ENCODE peak calls at places on chromosomes 1 and 21, in nine cellular contexts. S is cerebellar nuclear complex; G is GDM1; I is NCI-H460; R is left colon; P is memory B cell; E is neural progenitor cell; B is stimulated activated CD4-positive, alpha-beta T cell treated with anti-CD3 and anti-CD28 coated beads, Interleukin-1b, Interleukin-23, amount 100 ng/mL, for 1 hour; T is SW480. O is an unnamed sample.

GRCh38 chr1:35431173-35431599 is 126.0 kb downstream of the KIAA0319L start:
- DNase-seq in S (no peak), E (no peak), B (no peak), G (no peak), I (no peak), R (no peak), T (peak; percentile 27), P (no peak), O (no peak)

GRCh38 chr1:145757420-145757819 is 38.1 kb downstream of the CD160 start:
- DNase-seq in B (no peak), I (no peak), P (no peak), T (no peak), R (no peak), E (no peak), G (no peak), S (no peak), O (no peak)

GRCh38 chr1:117824612-117825011 is 104.8 kb downstream of the GDAP2 start:
- DNase-seq in G (no peak), S (no peak), I (no peak), B (no peak), T (no peak), R (no peak), E (no peak), P (no peak), O (no peak)

GRCh38 chr1:201894343-201895119 is 5.8 kb downstream of the SHISA4 start:
- DNase-seq in R (no peak), G (no peak), T (no peak), S (no peak), I (no peak), P (no peak), B (no peak), E (no peak), O (no peak)

GRCh38 chr1:235557495-235557894 is 53.2 kb upstream of the B3GALNT2 start:
- DNase-seq in G (no peak), R (no peak), I (no peak), T (no peak), E (peak; percentile 36), P (no peak), B (no peak), S (no peak), O (no peak)

GRCh38 chr1:44119525-44119924 is 904 bp downstream of the KLF17 start:
- DNase-seq in G (no peak), P (no peak), E (no peak), R (no peak), T (no peak), I (no peak), S (no peak), B (no peak), O (no peak)

GRCh38 chr1:8077120-8077573 is 51.0 kb upstream of the ERRFI1 start:
- DNase-seq in I (peak; percentile 54), E (peak; percentile 10), B (no peak), G (no peak), S (no peak), P (no peak), R (peak; percentile 78), T (peak; percentile 87), O (no peak)

GRCh38 chr21:34983680-34984086 is 65.4 kb downstream of the RUNX1 start:
- DNase-seq in S (no peak), B (peak; percentile 32), P (no peak), T (peak; percentile 51), I (no peak), R (no peak), G (peak; percentile 64), E (no peak), O (no peak)

GRCh38 chr1:47211796-47212269 is 20.2 kb downstream of the TAL1 start:
- DNase-seq in P (no peak), G (peak; percentile 81), I (no peak), B (no peak), E (no peak), R (peak; percentile 36), T (no peak), S (no peak), O (no peak)

GRCh38 chr1:53289050-53289429 is 38.8 kb downstream of the LRP8 start:
- DNase-seq in T (no peak), P (no peak), G (no peak), S (no peak), E (no peak), R (no peak), I (no peak), B (no peak), O (no peak)

GRCh38 chr1:28190996-28191645 is 14.6 kb upstream of the PTAFR start:
- DNase-seq in G (no peak), S (no peak), R (no peak), P (no peak), I (no peak), T (no peak), B (no peak), E (no peak), O (no peak)

GRCh38 chr1:19764848-19765247 is 34.9 kb downstream of the TMCO4 start:
- DNase-seq in S (no peak), R (no peak), E (no peak), G (no peak), B (no peak), T (peak; percentile 38), P (no peak), I (no peak), O (no peak)

GRCh38 chr1:26787381-26787705 is 407 bp upstream of the PIGV start:
- DNase-seq in G (no peak), S (no peak), I (no peak), E (peak; percentile 87), R (peak; percentile 38), P (no peak), T (no peak), B (peak; percentile 27), O (no peak)

GRCh38 chr1:21935891-21936365 is 1.2 kb downstream of the HSPG2 start:
- DNase-seq in P (no peak), I (no peak), T (peak; percentile 44), R (peak; percentile 86), E (no peak), B (no peak), G (no peak), S (no peak), O (no peak)

GRCh38 chr1:183048087-183049085 is 25.2 kb downstream of the LAMC1 start:
- DNase-seq in B (no peak), I (no peak), G (no peak), P (no peak), R (no peak), S (no peak), E (no peak), T (no peak), O (no peak)

GRCh38 chr1:84272401-84272800 is 29.1 kb upstream of the SAMD13 start:
- DNase-seq in S (no peak), I (no peak), R (peak; percentile 88), G (no peak), T (peak; percentile 67), E (no peak), B (no peak), P (no peak), O (no peak)

GRCh38 chr1:14366361-14367018 is 232.0 kb upstream of the KAZN start:
- DNase-seq in P (no peak), T (no peak), E (peak; percentile 60), I (no peak), B (no peak), S (no peak), R (no peak), G (no peak), O (no peak)

GRCh38 chr1:183306317-183307042 is 111.7 kb downstream of the NMNAT2 start:
- DNase-seq in B (no peak), S (no peak), G (no peak), P (no peak), R (no peak), E (peak; percentile 40), T (peak; percentile 17), I (peak; percentile 12), O (no peak)

GRCh38 chr1:210031473-210031872 is 93.5 kb downstream of the SYT14 start:
- DNase-seq in G (no peak), T (no peak), R (no peak), I (no peak), B (no peak), P (no peak), S (no peak), E (no peak), O (no peak)

GRCh38 chr1:26281091-26281958 is 1.4 kb downstream of the SH3BGRL3 start:
- DNase-seq in E (peak; percentile 17), B (no peak), R (no peak), S (no peak), T (no peak), G (no peak), P (no peak), I (no peak), O (no peak)

GRCh38 chr1:42937141-42937696 is 21.4 kb downstream of the SLC2A1 start:
- DNase-seq in I (peak; percentile 78), S (no peak), P (no peak), E (no peak), G (no peak), B (no peak), T (peak; percentile 80), R (no peak), O (peak; percentile 51)